ENCODE peak calls at places on chromosome 10, in five cellular contexts. One of them, this sample, is unnamed. For H3K27me3, the result is how much of the 10 kb centered on the place peaks cover.

GRCh38 chr10:79078367-79079073 is 9.8 kb downstream of the ZMIZ1 start:
- DNase-seq in breast epithelium: no peak
- DNase-seq in stomach: no peak
- DNase-seq in upper lobe of left lung: no peak
- DNase-seq in HL-60: no peak
- DNase-seq in this sample: no peak

GRCh38 chr10:85995791-85996190 is 370.8 kb downstream of the GRID1 start:
- DNase-seq in HL-60: no peak
- DNase-seq in upper lobe of left lung: no peak
- DNase-seq in stomach: peak
- DNase-seq in breast epithelium: no peak
- DNase-seq in this sample: peak

GRCh38 chr10:79412516-79412915 is 32.9 kb downstream of the ZCCHC24 start:
- DNase-seq in stomach: no peak
- DNase-seq in breast epithelium: no peak
- DNase-seq in HL-60: no peak
- DNase-seq in upper lobe of left lung: no peak
- DNase-seq in this sample: no peak

GRCh38 chr10:43673471-43673870 is 24.8 kb upstream of the ZNF32 start:
- DNase-seq in breast epithelium: no peak
- DNase-seq in stomach: no peak
- DNase-seq in upper lobe of left lung: no peak
- DNase-seq in HL-60: no peak
- DNase-seq in this sample: no peak

GRCh38 chr10:129035052-129035805 is 431.8 kb upstream of the MGMT start:
- DNase-seq in upper lobe of left lung: peak
- DNase-seq in breast epithelium: no peak
- DNase-seq in HL-60: no peak
- DNase-seq in stomach: no peak
- DNase-seq in this sample: no peak

GRCh38 chr10:68261132-68261856 is 29.4 kb upstream of the ATOH7 start:
- DNase-seq in upper lobe of left lung: no peak
- DNase-seq in HL-60: no peak
- DNase-seq in breast epithelium: no peak
- DNase-seq in stomach: no peak
- DNase-seq in this sample: no peak

GRCh38 chr10:95517536-95518454 is 43.4 kb downstream of the SORBS1 start:
- DNase-seq in breast epithelium: no peak
- DNase-seq in upper lobe of left lung: no peak
- DNase-seq in HL-60: no peak
- DNase-seq in stomach: peak
- DNase-seq in this sample: no peak

GRCh38 chr10:48983648-48984359 is 44.2 kb upstream of the LRRC18 start:
- DNase-seq in breast epithelium: no peak
- DNase-seq in upper lobe of left lung: no peak
- DNase-seq in stomach: no peak
- DNase-seq in HL-60: no peak
- DNase-seq in this sample: no peak

GRCh38 chr10:132146271-132146671 is 40.5 kb upstream of the DPYSL4 start:
- DNase-seq in HL-60: no peak
- DNase-seq in upper lobe of left lung: peak
- DNase-seq in breast epithelium: no peak
- DNase-seq in stomach: no peak
- DNase-seq in this sample: no peak

GRCh38 chr10:43259248-43259980 is 7.5 kb downstream of the RASGEF1A start:
- DNase-seq in HL-60: no peak
- DNase-seq in stomach: no peak
- DNase-seq in upper lobe of left lung: peak
- DNase-seq in breast epithelium: no peak
- DNase-seq in this sample: peak

GRCh38 chr10:50453940-50454339 is 169.8 kb downstream of the SGMS1 start:
- DNase-seq in stomach: no peak
- DNase-seq in HL-60: no peak
- DNase-seq in upper lobe of left lung: no peak
- DNase-seq in breast epithelium: no peak
- DNase-seq in this sample: no peak
- TF ChIP-seq POLR2AphosphoS5 in stomach: no peak
- TF ChIP-seq POLR2AphosphoS5 in HL-60: no peak
- TF ChIP-seq POLR2AphosphoS5 in upper lobe of left lung: no peak
- TF ChIP-seq POLR2AphosphoS5 in breast epithelium: no peak
- TF ChIP-seq POLR2AphosphoS5 in this sample: no peak

GRCh38 chr10:30386801-30387588 is 37.9 kb upstream of the MTPAP start:
- DNase-seq in stomach: no peak
- DNase-seq in HL-60: no peak
- DNase-seq in upper lobe of left lung: no peak
- DNase-seq in breast epithelium: no peak
- DNase-seq in this sample: no peak

GRCh38 chr10:30383366-30383765 is 34.3 kb upstream of the MTPAP start:
- DNase-seq in breast epithelium: no peak
- DNase-seq in stomach: no peak
- DNase-seq in HL-60: no peak
- DNase-seq in upper lobe of left lung: no peak
- DNase-seq in this sample: no peak

GRCh38 chr10:30387646-30388243 is 38.7 kb upstream of the MTPAP start:
- DNase-seq in HL-60: no peak
- DNase-seq in breast epithelium: no peak
- DNase-seq in upper lobe of left lung: no peak
- DNase-seq in stomach: no peak
- DNase-seq in this sample: no peak

GRCh38 chr10:30384051-30384674 is 35.1 kb upstream of the MTPAP start:
- DNase-seq in breast epithelium: no peak
- DNase-seq in upper lobe of left lung: no peak
- DNase-seq in stomach: no peak
- DNase-seq in HL-60: no peak
- DNase-seq in this sample: no peak

DNA sequence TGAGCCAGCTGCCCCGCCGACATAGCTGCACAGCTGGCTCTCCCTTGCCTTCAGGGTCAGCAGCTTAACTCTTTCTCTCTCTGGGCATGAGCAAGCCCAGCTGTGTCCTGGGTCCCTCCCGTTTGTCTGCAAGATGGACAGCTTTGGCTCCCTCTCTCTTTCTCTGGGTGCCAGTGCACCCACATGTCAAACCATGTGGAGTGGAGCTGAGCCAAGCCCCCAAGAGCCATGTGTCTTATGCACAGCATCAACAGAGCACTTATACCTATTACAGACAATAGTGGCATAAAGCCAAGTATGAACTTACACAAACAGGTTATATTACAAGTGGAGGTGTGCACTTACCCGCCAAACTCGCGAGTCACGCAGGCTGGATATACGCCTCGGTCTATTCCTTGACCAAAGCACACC is 35.7 kb upstream of the MTPAP start:
- DNase-seq in upper lobe of left lung: no peak
- DNase-seq in stomach: no peak
- DNase-seq in breast epithelium: no peak
- DNase-seq in HL-60: no peak
- DNase-seq in this sample: no peak
- H3K27me3 ChIP-seq in upper lobe of left lung: under half
- H3K27me3 ChIP-seq in stomach: under half
- H3K27me3 ChIP-seq in breast epithelium: under half
- H3K27me3 ChIP-seq in HL-60: under half
- H3K27me3 ChIP-seq in this sample: under half

DNA sequence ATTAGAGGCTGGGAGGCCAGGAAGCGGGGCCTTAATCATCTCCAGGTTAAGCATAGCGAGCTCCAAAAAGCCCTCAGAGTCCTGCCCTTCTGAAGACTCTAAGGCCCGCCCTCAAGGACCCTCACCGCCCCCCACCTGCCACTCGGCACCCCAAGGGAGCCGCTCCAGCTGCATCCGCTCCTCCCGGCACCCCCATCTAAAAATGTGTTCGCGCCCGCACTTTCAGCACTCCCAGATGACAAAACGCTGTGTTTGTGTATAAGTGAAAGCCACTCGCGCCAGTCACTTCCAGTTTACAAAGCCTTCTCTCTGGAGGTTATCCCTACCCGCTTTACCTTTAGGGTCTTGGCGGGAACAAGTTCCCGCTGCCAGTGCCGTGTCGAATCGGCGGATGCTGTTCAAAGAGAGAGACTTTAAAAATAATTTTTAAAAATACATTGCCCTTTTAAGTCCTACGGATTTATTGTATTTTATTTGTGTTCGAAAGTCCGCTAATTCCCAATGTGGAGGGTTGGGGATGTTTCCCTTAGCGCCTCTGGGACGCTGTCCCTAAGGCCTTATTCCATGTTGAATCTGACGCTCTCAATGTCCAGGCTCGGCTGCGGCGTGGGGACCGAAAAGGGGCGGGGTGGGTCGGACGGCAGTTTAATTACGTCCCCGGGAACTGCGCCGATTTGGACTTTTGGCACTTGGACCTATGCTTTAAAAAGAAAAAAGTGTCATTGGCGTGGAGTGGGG is at the start of the genes DCLRE1A and NHLRC2:
- DNase-seq in breast epithelium: peak
- DNase-seq in HL-60: peak
- DNase-seq in upper lobe of left lung: peak
- DNase-seq in stomach: peak
- DNase-seq in this sample: peak
- TF ChIP-seq POLR2AphosphoS5 in breast epithelium: peak
- TF ChIP-seq POLR2AphosphoS5 in HL-60: peak
- TF ChIP-seq POLR2AphosphoS5 in upper lobe of left lung: peak
- TF ChIP-seq POLR2AphosphoS5 in stomach: peak
- TF ChIP-seq POLR2AphosphoS5 in this sample: peak

GRCh38 chr10:102241444-102242117 is at the start of gene PITX3:
- DNase-seq in HL-60: peak
- DNase-seq in breast epithelium: peak
- DNase-seq in upper lobe of left lung: peak
- DNase-seq in stomach: peak
- DNase-seq in this sample: peak
- H3K27me3 ChIP-seq in HL-60: under half
- H3K27me3 ChIP-seq in breast epithelium: under half
- H3K27me3 ChIP-seq in upper lobe of left lung: under half
- H3K27me3 ChIP-seq in stomach: under half
- H3K27me3 ChIP-seq in this sample: under half

DNA sequence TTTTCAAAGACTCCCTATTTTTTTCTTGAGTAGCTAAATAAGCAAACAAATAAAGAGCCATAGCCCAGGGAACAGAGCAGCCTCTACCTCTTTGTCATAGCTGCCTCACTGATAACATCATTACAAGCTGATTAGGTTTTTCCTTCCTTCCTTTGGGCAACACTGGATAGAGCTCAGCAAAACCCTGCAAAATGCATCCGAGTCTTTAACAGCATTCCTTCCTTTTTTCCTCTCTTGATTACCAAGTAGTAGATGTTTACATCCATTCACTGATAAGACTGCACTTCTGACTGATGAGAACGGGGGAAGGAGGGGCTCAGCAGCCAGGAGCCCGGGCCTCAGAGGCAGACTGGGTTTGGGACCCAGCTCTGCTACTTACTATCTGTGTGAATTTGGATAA is 214.3 kb downstream of the ANK3 start:
- DNase-seq in stomach: no peak
- DNase-seq in upper lobe of left lung: no peak
- DNase-seq in breast epithelium: no peak
- DNase-seq in HL-60: no peak
- DNase-seq in this sample: no peak
- TF ChIP-seq POLR2AphosphoS5 in stomach: no peak
- TF ChIP-seq POLR2AphosphoS5 in upper lobe of left lung: no peak
- TF ChIP-seq POLR2AphosphoS5 in breast epithelium: no peak
- TF ChIP-seq POLR2AphosphoS5 in HL-60: no peak
- TF ChIP-seq POLR2AphosphoS5 in this sample: no peak